ENCODE peak calls at places on chromosomes 4 and X, in six cellular contexts. W, R, F, Y, N and O are unnamed samples.

GRCh38 chr4:105283501-105283900 is 136.8 kb downstream of the TET2 start:
- DNase-seq in W (no peak), F (no peak), N (no peak), R (no peak), Y (peak; percentile 65), O (no peak)

GRCh38 chrX:31266172-31267076 is 194.6 kb upstream of the FTHL17 start:
- DNase-seq in N (peak; percentile 60), R (peak; percentile 49), W (peak; percentile 82), Y (peak; percentile 28), F (peak; percentile 78), O (peak; percentile 58)

GRCh38 chr4:123599920-123600394 is 203.4 kb downstream of the SPRY1 start:
- DNase-seq in R (peak; percentile 82), W (peak; percentile 88), Y (peak; percentile 62), F (peak; percentile 83), N (peak; percentile 89), O (peak; percentile 60)

GRCh38 chrX:106933538-106933961 is 13.3 kb downstream of the CLDN2 start:
- DNase-seq in R (peak; percentile 6), N (peak; percentile 25), W (peak; percentile 65), F (no peak), Y (peak; percentile 57), O (no peak)

GRCh38 chrX:84187501-84188319 is at the start of gene RPS6KA6:
- DNase-seq in W (peak; percentile 64), N (peak; percentile 24), R (no peak), F (peak; percentile 53), Y (peak; percentile 30), O (peak; percentile 39)

GRCh38 chr4:153573221-153573620 is 107.1 kb downstream of the TMEM131L start:
- DNase-seq in N (no peak), R (peak; percentile 67), F (peak; percentile 67), Y (no peak), W (no peak), O (no peak)

GRCh38 chrX:1321689-1322088 is 14.9 kb upstream of the IL3RA start:
- DNase-seq in R (no peak), Y (no peak), F (peak; percentile 0), N (no peak), W (no peak), O (no peak)

GRCh38 chr4:90419124-90419711 is 292.0 kb downstream of the CCSER1 start:
- DNase-seq in R (no peak), F (no peak), N (no peak), Y (peak; percentile 31), W (no peak), O (no peak)

GRCh38 chr4:103626296-103626695 is 93.5 kb downstream of the TACR3 start:
- DNase-seq in F (no peak), R (no peak), N (no peak), Y (no peak), W (no peak), O (no peak)

GRCh38 chr4:92387459-92388069 is 83.8 kb downstream of the GRID2 start:
- DNase-seq in N (no peak), Y (peak; percentile 46), W (no peak), F (no peak), R (peak; percentile 3), O (no peak)

GRCh38 chr4:38902695-38903094 is 35.1 kb downstream of the FAM114A1 start:
- DNase-seq in W (no peak), Y (no peak), N (no peak), F (no peak), R (no peak), O (no peak)
- TF ChIP-seq CTCF in W (peak; percentile 44), Y (no peak), N (peak; percentile 23), F (peak; percentile 23), R (peak; percentile 61), O (peak; percentile 58)

GRCh38 chrX:20056704-20057103 is 60.0 kb downstream of the MAP7D2 start:
- DNase-seq in W (no peak), N (no peak), Y (peak; percentile 53), F (no peak), R (no peak), O (no peak)
- H3K4me1 ChIP-seq in W (no peaks in the 10 kb centered on the region), N (no peaks in the 10 kb centered on the region), Y (no peaks in the 10 kb centered on the region), F (no peaks in the 10 kb centered on the region), R (no peaks in the 10 kb centered on the region), O (no peaks in the 10 kb centered on the region)

DNA sequence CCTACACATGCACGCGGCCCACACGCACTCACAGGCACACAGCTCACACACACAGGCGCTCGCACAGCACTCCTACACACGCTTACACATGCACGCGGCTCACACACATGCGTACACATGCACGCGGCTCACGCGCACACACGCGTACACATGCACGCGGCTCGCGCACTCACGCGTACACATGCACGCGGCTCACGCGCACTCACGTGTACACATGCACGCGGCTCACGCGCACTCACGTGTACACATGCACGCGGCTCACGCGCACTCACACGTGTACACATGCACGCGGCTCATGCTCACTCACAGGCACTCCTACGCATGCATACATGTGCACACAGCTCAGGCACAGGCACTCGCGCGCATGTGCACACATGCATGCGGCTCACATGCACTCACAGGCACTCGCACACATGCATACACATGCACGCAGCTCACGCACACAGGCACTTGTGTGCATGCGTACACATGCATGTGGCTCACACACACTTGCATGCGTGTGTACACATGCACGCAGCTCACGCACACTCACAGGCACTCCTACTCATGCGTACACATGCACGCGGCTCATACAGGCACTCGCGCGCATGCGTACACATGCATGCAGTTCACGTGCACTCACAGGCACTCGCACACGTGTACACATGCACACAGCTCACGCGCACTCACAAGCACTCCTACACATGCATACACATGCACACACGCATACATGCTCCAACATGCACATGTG is 44.9 kb downstream of the GAK start:
- DNase-seq in R (no peak), Y (no peak), N (no peak), F (no peak), W (no peak), O (no peak)
- TF ChIP-seq CTCF in R (no peak), Y (no peak), N (no peak), F (no peak), W (no peak), O (no peak)

GRCh38 chr4:83255584-83255983 is 29.0 kb downstream of the COQ2 start:
- DNase-seq in F (no peak), R (no peak), W (no peak), N (no peak), Y (peak; percentile 59), O (no peak)
- H3K4me1 ChIP-seq in F (peaks cover 4% of the 10 kb centered on the region), R (no peaks in the 10 kb centered on the region), W (peaks cover 11% of the 10 kb centered on the region), N (no peaks in the 10 kb centered on the region), Y (peaks cover 28% of the 10 kb centered on the region), O (no peaks in the 10 kb centered on the region)

DNA sequence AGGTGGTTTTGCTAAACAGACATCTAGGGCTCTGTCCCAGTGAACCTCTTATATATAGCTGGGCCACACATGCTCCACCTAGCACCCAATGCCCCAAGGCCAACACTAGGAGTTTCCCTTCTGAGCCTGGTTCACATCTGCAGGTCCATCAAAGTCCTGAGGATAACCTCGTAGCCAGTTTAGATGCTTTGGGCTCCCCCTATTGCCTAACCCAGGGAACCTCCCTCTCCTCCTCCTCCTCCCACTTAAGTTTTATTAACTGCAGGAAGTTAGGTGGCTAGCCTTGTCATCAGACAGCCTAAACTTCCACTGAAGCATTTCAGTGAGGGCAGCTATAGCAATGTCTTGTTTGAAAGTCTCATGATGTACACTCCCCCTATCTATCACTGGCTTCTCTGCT is 88.0 kb downstream of the GUCY2F start:
- DNase-seq in W (no peak), N (no peak), Y (no peak), R (no peak), F (no peak), O (peak; percentile 55)
- TF ChIP-seq CTCF in W (no peak), N (no peak), Y (no peak), R (no peak), F (no peak), O (peak; percentile 68)

GRCh38 chrX:153303276-153304262 is 18.0 kb downstream of the PNMA6F start:
- DNase-seq in F (no peak), W (no peak), N (no peak), Y (no peak), R (no peak), O (no peak)
- H3K4me1 ChIP-seq in F (no peaks in the 10 kb centered on the region), W (no peaks in the 10 kb centered on the region), N (no peaks in the 10 kb centered on the region), Y (no peaks in the 10 kb centered on the region), R (no peaks in the 10 kb centered on the region), O (no peaks in the 10 kb centered on the region)

DNA sequence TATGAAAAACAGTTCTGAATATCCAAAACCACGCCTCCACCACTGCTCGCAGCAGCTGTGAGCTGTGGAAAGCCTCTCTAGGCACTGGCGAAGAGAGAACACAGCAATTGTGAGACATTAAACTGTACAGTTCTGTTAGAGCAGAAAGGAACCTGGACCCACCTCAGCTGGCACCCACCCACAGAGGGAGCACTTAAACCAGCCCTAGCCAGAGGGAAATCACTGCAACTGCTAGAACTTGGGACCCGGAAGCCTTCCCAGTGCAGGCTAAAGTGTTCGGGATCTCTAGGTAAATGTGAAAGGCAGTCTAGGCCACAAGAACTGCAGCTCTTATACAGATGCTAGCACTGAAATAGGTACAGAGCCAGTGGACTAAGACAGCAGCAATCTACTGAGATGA is 308.8 kb downstream of the PRR32 start:
- DNase-seq in R (no peak), F (no peak), W (no peak), Y (no peak), N (no peak), O (no peak)
- TF ChIP-seq CTCF in R (no peak), F (no peak), W (no peak), Y (no peak), N (no peak), O (peak; percentile 23)